ENCODE peak calls at places on chromosomes 5 and 9, in eight cellular contexts. W is EH, K is hypothalamus, O is T-cell, C is cardiac muscle cell, X is NT2/D1, J is T follicular helper cell, E is T1000. T is an unnamed sample.

GRCh38 chr9:100350188-100350587 is 2.6 kb downstream of the TEX10 start:
- DNase-seq in O (no peak), K (no peak), W (no peak), J (no peak), C (no peak), X (no peak), E (no peak), T (peak; percentile 2)

GRCh38 chr5:140175367-140176027 is 509 bp downstream of the CYSTM1 start:
- DNase-seq in W (peak; percentile 74), J (peak; percentile 52), O (peak; percentile 52), E (no peak), C (peak; percentile 75), X (peak; percentile 20), K (peak; percentile 75), T (peak; percentile 65)

GRCh38 chr9:33791117-33791516 is 4.2 kb upstream of the PRSS3 start:
- DNase-seq in E (no peak), X (no peak), C (peak; percentile 44), J (no peak), O (no peak), W (peak; percentile 86), K (no peak), T (peak; percentile 82)

GRCh38 chr9:1707291-1707690 is 307.9 kb upstream of the SMARCA2 start:
- DNase-seq in C (no peak), J (no peak), E (no peak), W (no peak), X (no peak), O (no peak), K (no peak), T (peak; percentile 6)

GRCh38 chr5:55570026-55570425 is 35.3 kb upstream of the PLPP1 start:
- DNase-seq in K (no peak), E (no peak), C (peak; percentile 43), X (no peak), O (no peak), W (peak; percentile 84), J (no peak), T (no peak)

GRCh38 chr5:124087752-124088151 is 575.8 kb downstream of the CSNK1G3 start:
- DNase-seq in J (no peak), E (no peak), W (no peak), C (no peak), K (no peak), X (no peak), O (no peak), T (no peak)

GRCh38 chr5:177494356-177495195 is 2.8 kb downstream of the PDLIM7 start:
- DNase-seq in C (peak; percentile 90), O (no peak), X (peak; percentile 75), K (no peak), J (no peak), E (peak; percentile 76), W (peak; percentile 97), T (peak; percentile 82)

GRCh38 chr9:135290086-135290485 is 189.5 kb upstream of the PPP1R26 start:
- DNase-seq in W (no peak), E (no peak), J (no peak), X (no peak), C (no peak), O (no peak), K (no peak), T (no peak)

GRCh38 chr9:27539479-27540441 is 10.1 kb upstream of the MOB3B start:
- DNase-seq in C (peak; percentile 77), J (no peak), W (peak; percentile 58), K (peak; percentile 28), E (no peak), X (no peak), O (no peak), T (peak; percentile 90)

GRCh38 chr9:68844623-68845612 is 139.9 kb downstream of the PIP5K1B start:
- DNase-seq in X (peak; percentile 30), E (no peak), J (no peak), W (peak; percentile 26), C (peak; percentile 55), K (no peak), O (peak; percentile 20), T (peak; percentile 28)

GRCh38 chr5:86011937-86012336 is 605.8 kb upstream of the COX7C start:
- DNase-seq in K (no peak), E (no peak), O (no peak), J (no peak), X (no peak), W (no peak), C (no peak), T (no peak)

GRCh38 chr9:126517751-126518261 is 95.9 kb upstream of the LMX1B start:
- DNase-seq in J (no peak), X (no peak), C (no peak), K (no peak), W (peak; percentile 30), O (no peak), E (no peak), T (no peak)